ENCODE peak calls at places on chromosomes 5 and 9, in seven cellular contexts. Z, Y, W, D, I, N and V are unnamed samples.

GRCh38 chr9:4984571-4985375 is at the start of gene JAK2:
- DNase-seq in Z (peak; percentile 90), Y (peak; percentile 90), W (peak; percentile 89), D (peak; percentile 96), I (peak; percentile 90), N (peak; percentile 93), V (peak; percentile 96)

GRCh38 chr5:125798311-125798710 is 624.9 kb upstream of the GRAMD2B start:
- DNase-seq in Z (no peak), Y (no peak), W (peak; percentile 18), D (no peak), I (peak; percentile 38), N (peak; percentile 42), V (no peak)

GRCh38 chr9:134492281-134492691 is 149.3 kb upstream of the COL5A1 start:
- DNase-seq in Z (peak; percentile 34), Y (no peak), W (peak; percentile 23), D (peak; percentile 72), I (no peak), N (peak; percentile 91), V (peak; percentile 76)

GRCh38 chr5:36928947-36929346 is 52.4 kb downstream of the NIPBL start:
- DNase-seq in Z (no peak), Y (no peak), W (peak; percentile 28), D (no peak), I (no peak), N (peak; percentile 86), V (no peak)

GRCh38 chr9:134487066-134487710 is 154.4 kb upstream of the COL5A1 start:
- DNase-seq in Z (peak; percentile 3), Y (no peak), W (no peak), D (peak; percentile 39), I (no peak), N (no peak), V (no peak)

GRCh38 chr5:25744908-25745307 is 1100.1 kb upstream of the CDH10 start:
- DNase-seq in Z (no peak), Y (no peak), W (no peak), D (no peak), I (peak; percentile 24), N (no peak), V (no peak)

GRCh38 chr9:133563286-133564213 is 29.0 kb downstream of the ADAMTSL2 start:
- DNase-seq in Z (no peak), Y (no peak), W (no peak), D (peak; percentile 79), I (no peak), N (peak; percentile 7), V (no peak)

GRCh38 chr9:124371183-124371582 is 44.1 kb downstream of the PSMB7 start:
- DNase-seq in Z (no peak), Y (no peak), W (peak; percentile 25), D (no peak), I (no peak), N (peak; percentile 53), V (no peak)

GRCh38 chr9:82332018-82332773 is 343.6 kb downstream of the SPATA31D1 start:
- DNase-seq in Z (no peak), Y (no peak), W (peak; percentile 61), D (no peak), I (no peak), N (peak; percentile 85), V (no peak)

GRCh38 chr5:74374656-74375055 is 265.9 kb downstream of the ENC1 start:
- DNase-seq in Z (no peak), Y (no peak), W (no peak), D (no peak), I (no peak), N (no peak), V (peak; percentile 7)

GRCh38 chr9:2179557-2179956 is 164.4 kb downstream of the SMARCA2 start:
- DNase-seq in Z (no peak), Y (no peak), W (no peak), D (no peak), I (no peak), N (no peak), V (no peak)

GRCh38 chr5:90911169-90911568 is 352.6 kb downstream of the ADGRV1 start:
- DNase-seq in Z (no peak), Y (no peak), W (no peak), D (no peak), I (no peak), N (no peak), V (no peak)

GRCh38 chr5:165616550-165617430 is 2111.4 kb downstream of the MAT2B start:
- DNase-seq in Z (no peak), Y (no peak), W (no peak), D (no peak), I (peak; percentile 46), N (peak; percentile 62), V (no peak)

GRCh38 chr5:17150498-17150897 is 66.9 kb upstream of the BASP1 start:
- DNase-seq in Z (no peak), Y (no peak), W (no peak), D (no peak), I (no peak), N (no peak), V (no peak)

DNA sequence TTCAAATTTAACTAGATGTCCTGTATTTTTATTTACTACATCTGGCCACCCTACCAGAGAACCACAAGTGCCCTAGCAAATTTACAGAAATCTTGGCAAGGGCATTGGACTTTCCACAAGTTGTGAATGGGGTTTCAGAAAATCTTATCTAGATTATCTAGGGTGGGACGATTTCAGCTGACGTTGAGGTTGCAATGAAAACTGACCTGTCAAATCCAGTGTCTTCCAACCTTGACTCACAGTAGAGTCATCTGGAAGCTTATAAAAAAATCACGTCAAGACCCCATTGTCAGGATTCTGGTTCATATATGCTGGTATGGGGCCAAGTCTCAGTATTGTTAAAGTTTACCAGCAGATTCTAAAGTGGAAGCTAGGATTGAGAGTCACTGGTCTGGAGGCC is 109.6 kb upstream of the ACTBL2 start:
- DNase-seq in Z (no peak), Y (no peak), W (peak; percentile 7), D (no peak), I (no peak), N (peak; percentile 10), V (no peak)
- TF ChIP-seq CTCF in Z (no peak), Y (no peak), W (no peak), D (no peak), I (no peak), N (no peak), V (no peak)

DNA sequence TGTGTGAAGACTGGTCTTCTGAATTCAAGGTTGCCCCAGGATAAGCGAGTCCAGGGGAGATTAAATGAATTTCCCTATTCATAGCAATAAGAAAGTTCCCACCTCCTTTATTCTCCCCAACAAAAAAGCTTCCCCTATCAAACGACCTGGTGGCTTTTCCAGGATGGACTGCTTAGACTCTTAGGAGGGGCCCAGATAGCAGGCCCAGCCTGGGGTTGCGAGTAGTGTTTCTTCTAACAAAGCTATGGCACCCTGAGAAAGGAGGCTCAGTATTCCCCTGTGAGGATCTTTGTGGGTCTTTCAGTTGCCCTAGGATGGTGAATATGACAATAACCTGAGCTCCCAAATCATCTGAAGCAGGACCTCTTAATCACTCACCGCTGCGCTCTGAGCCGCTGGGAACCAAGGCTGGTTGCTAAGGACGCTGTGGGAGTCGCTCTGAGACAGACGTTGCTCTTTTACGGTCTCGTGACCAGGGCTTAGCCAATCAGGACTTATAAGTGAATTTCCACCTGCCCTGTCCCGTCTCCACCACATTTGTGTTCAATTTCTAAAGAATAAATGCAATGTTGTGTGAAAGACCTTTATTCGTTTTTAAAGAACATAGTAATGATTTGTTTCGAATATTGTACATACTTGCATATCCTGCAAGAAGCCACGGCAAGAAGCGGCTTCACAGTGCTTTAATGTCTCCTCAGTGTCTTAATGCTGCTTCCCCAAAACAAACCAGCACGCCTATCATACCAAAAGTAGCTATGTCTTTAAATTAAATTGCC is at the start of gene TMEM232:
- DNase-seq in Z (peak; percentile 86), Y (peak; percentile 56), W (peak; percentile 59), D (peak; percentile 80), I (peak; percentile 96), N (peak; percentile 78), V (peak; percentile 76)
- H3K27ac ChIP-seq in Z (no peak within 1 kb of the TSS), Y (no peak within 1 kb of the TSS), W (no peak within 1 kb of the TSS), D (no peak within 1 kb of the TSS), I (no peak within 1 kb of the TSS), N (no peak within 1 kb of the TSS), V (no peak within 1 kb of the TSS)

GRCh38 chr9:33878691-33879366 is 61.9 kb downstream of the UBE2R2 start:
- DNase-seq in Z (peak; percentile 42), Y (no peak), W (no peak), D (no peak), I (no peak), N (no peak), V (no peak)
- H3K4me3 ChIP-seq in Z (no peak overlapping the region), Y (no peak overlapping the region), W (no peak overlapping the region), D (no peak overlapping the region), I (no peak overlapping the region), N (no peak overlapping the region), V (no peak overlapping the region)

GRCh38 chr5:54959673-54960418 is 25.5 kb downstream of the ESM1 start:
- DNase-seq in Z (no peak), Y (no peak), W (peak; percentile 12), D (no peak), I (peak; percentile 82), N (no peak), V (no peak)
- TF ChIP-seq CTCF in Z (no peak), Y (no peak), W (peak; percentile 65), D (peak; percentile 21), I (peak; percentile 76), N (peak; percentile 22), V (no peak)

GRCh38 chr9:95150903-95151302 is 166.6 kb downstream of the FANCC start:
- DNase-seq in Z (no peak), Y (no peak), W (no peak), D (peak; percentile 77), I (no peak), N (no peak), V (no peak)

GRCh38 chr9:95147452-95147851 is 170.1 kb downstream of the FANCC start:
- DNase-seq in Z (no peak), Y (no peak), W (no peak), D (no peak), I (no peak), N (peak; percentile 63), V (no peak)

GRCh38 chr9:95143591-95144561 is 173.6 kb downstream of the FANCC start:
- DNase-seq in Z (peak; percentile 52), Y (peak; percentile 64), W (no peak), D (peak; percentile 69), I (no peak), N (peak; percentile 86), V (peak; percentile 88)

GRCh38 chr9:95142728-95143127 is 174.8 kb downstream of the FANCC start:
- DNase-seq in Z (no peak), Y (no peak), W (no peak), D (no peak), I (no peak), N (no peak), V (no peak)

DNA sequence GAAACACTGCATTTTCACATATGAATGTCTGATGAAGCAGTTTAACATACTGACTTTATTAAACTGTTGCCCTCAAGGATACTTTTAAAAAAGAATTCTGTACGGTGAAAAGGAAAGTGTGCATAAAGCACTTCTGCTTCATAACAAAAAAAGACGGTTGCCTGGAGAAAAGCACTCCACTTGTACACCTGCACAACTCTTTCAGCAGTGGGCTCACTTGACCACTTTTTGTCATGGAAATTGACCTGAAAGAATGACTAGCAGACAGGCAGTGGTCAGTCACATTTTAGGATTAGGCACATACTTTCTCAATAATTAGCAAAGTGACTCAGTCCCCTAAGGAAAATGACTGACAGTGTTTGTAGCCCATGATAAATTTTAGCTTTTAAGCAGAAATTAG is 169.4 kb downstream of the FANCC start:
- DNase-seq in Z (no peak), Y (no peak), W (no peak), D (no peak), I (no peak), N (no peak), V (no peak)
- H3K27ac ChIP-seq in Z (no peak overlapping the region), Y (no peak overlapping the region), W (no peak overlapping the region), D (no peak overlapping the region), I (no peak overlapping the region), N (no peak overlapping the region), V (no peak overlapping the region)

GRCh38 chr5:75656311-75657003 is 45.2 kb downstream of the ANKDD1B start:
- DNase-seq in Z (peak; percentile 54), Y (no peak), W (no peak), D (no peak), I (peak; percentile 13), N (peak; percentile 46), V (no peak)
- H3K4me3 ChIP-seq in Z (no peak overlapping the region), Y (peak overlapping the region; percentile 45), W (peak overlapping the region; percentile 68), D (peak overlapping the region; percentile 54), I (no peak overlapping the region), N (peak overlapping the region; percentile 56), V (peak overlapping the region; percentile 75)